ENCODE peak calls at places on chromosomes 1 and 21, in eight cellular contexts. One of them, this sample, is unnamed.

GRCh38 chr1:184595609-184596008 is 159.0 kb downstream of the EDEM3 start:
- DNase-seq in glutamatergic neuron: no peak
- DNase-seq in left ventricle myocardium inferior: no peak
- DNase-seq in A549: no peak
- DNase-seq in foreskin keratinocyte: peak; percentile 60
- DNase-seq in PC-3: peak; percentile 70
- DNase-seq in Calu3: no peak
- DNase-seq in suprapubic skin: no peak
- DNase-seq in this sample: no peak

GRCh38 chr1:220879090-220879508 is at the start of gene HLX:
- DNase-seq in glutamatergic neuron: peak; percentile 38
- DNase-seq in Calu3: peak; percentile 64
- DNase-seq in foreskin keratinocyte: no peak
- DNase-seq in left ventricle myocardium inferior: peak; percentile 93
- DNase-seq in A549: peak; percentile 98
- DNase-seq in PC-3: peak; percentile 96
- DNase-seq in suprapubic skin: peak; percentile 94
- DNase-seq in this sample: no peak

GRCh38 chr21:32356874-32357395 is 35.9 kb downstream of the URB1 start:
- DNase-seq in foreskin keratinocyte: no peak
- DNase-seq in A549: no peak
- DNase-seq in PC-3: no peak
- DNase-seq in glutamatergic neuron: no peak
- DNase-seq in left ventricle myocardium inferior: no peak
- DNase-seq in suprapubic skin: peak; percentile 31
- DNase-seq in Calu3: no peak
- DNase-seq in this sample: no peak

GRCh38 chr1:67194209-67194863 is 28.1 kb downstream of the IL23R start:
- DNase-seq in glutamatergic neuron: no peak
- DNase-seq in Calu3: no peak
- DNase-seq in suprapubic skin: no peak
- DNase-seq in left ventricle myocardium inferior: no peak
- DNase-seq in PC-3: no peak
- DNase-seq in foreskin keratinocyte: no peak
- DNase-seq in A549: no peak
- DNase-seq in this sample: no peak

GRCh38 chr1:116971965-116972675 is 29.4 kb upstream of the CD101 start:
- DNase-seq in glutamatergic neuron: peak; percentile 63
- DNase-seq in left ventricle myocardium inferior: no peak
- DNase-seq in PC-3: no peak
- DNase-seq in suprapubic skin: no peak
- DNase-seq in Calu3: no peak
- DNase-seq in A549: no peak
- DNase-seq in foreskin keratinocyte: peak; percentile 30
- DNase-seq in this sample: no peak

GRCh38 chr1:232131715-232132391 is 498.1 kb downstream of the SIPA1L2 start:
- DNase-seq in foreskin keratinocyte: no peak
- DNase-seq in A549: no peak
- DNase-seq in Calu3: no peak
- DNase-seq in glutamatergic neuron: no peak
- DNase-seq in left ventricle myocardium inferior: no peak
- DNase-seq in PC-3: no peak
- DNase-seq in suprapubic skin: no peak
- DNase-seq in this sample: no peak

GRCh38 chr1:222373831-222374603 is 173.9 kb downstream of the HHIPL2 start:
- DNase-seq in suprapubic skin: no peak
- DNase-seq in glutamatergic neuron: no peak
- DNase-seq in Calu3: no peak
- DNase-seq in left ventricle myocardium inferior: no peak
- DNase-seq in PC-3: no peak
- DNase-seq in A549: no peak
- DNase-seq in foreskin keratinocyte: no peak
- DNase-seq in this sample: no peak

GRCh38 chr1:119288751-119289150 is 79.8 kb upstream of the HAO2 start:
- DNase-seq in PC-3: no peak
- DNase-seq in glutamatergic neuron: no peak
- DNase-seq in suprapubic skin: no peak
- DNase-seq in left ventricle myocardium inferior: no peak
- DNase-seq in foreskin keratinocyte: no peak
- DNase-seq in Calu3: no peak
- DNase-seq in A549: no peak
- DNase-seq in this sample: no peak

GRCh38 chr21:33267250-33267649 is 1.1 kb downstream of the IL10RB start:
- DNase-seq in left ventricle myocardium inferior: no peak
- DNase-seq in glutamatergic neuron: no peak
- DNase-seq in foreskin keratinocyte: no peak
- DNase-seq in PC-3: no peak
- DNase-seq in Calu3: no peak
- DNase-seq in A549: no peak
- DNase-seq in suprapubic skin: no peak
- DNase-seq in this sample: no peak

GRCh38 chr1:16023050-16023653 is 1.3 kb downstream of the CLCNKA start:
- DNase-seq in suprapubic skin: no peak
- DNase-seq in glutamatergic neuron: no peak
- DNase-seq in A549: no peak
- DNase-seq in foreskin keratinocyte: no peak
- DNase-seq in Calu3: no peak
- DNase-seq in PC-3: no peak
- DNase-seq in left ventricle myocardium inferior: no peak
- DNase-seq in this sample: no peak

GRCh38 chr1:202283991-202284390 is 57.7 kb downstream of the UBE2T start:
- DNase-seq in foreskin keratinocyte: peak; percentile 87
- DNase-seq in left ventricle myocardium inferior: no peak
- DNase-seq in PC-3: peak; percentile 85
- DNase-seq in Calu3: no peak
- DNase-seq in glutamatergic neuron: no peak
- DNase-seq in A549: peak; percentile 64
- DNase-seq in suprapubic skin: no peak
- DNase-seq in this sample: no peak

GRCh38 chr1:29879217-29879616 is 642.9 kb downstream of the PTPRU start:
- DNase-seq in foreskin keratinocyte: no peak
- DNase-seq in glutamatergic neuron: no peak
- DNase-seq in A549: no peak
- DNase-seq in PC-3: no peak
- DNase-seq in Calu3: no peak
- DNase-seq in left ventricle myocardium inferior: no peak
- DNase-seq in suprapubic skin: no peak
- DNase-seq in this sample: no peak

GRCh38 chr1:207327994-207328393 is 6.5 kb downstream of the CD55 start:
- DNase-seq in foreskin keratinocyte: no peak
- DNase-seq in Calu3: no peak
- DNase-seq in left ventricle myocardium inferior: no peak
- DNase-seq in A549: no peak
- DNase-seq in suprapubic skin: no peak
- DNase-seq in glutamatergic neuron: no peak
- DNase-seq in PC-3: peak; percentile 52
- DNase-seq in this sample: no peak

DNA sequence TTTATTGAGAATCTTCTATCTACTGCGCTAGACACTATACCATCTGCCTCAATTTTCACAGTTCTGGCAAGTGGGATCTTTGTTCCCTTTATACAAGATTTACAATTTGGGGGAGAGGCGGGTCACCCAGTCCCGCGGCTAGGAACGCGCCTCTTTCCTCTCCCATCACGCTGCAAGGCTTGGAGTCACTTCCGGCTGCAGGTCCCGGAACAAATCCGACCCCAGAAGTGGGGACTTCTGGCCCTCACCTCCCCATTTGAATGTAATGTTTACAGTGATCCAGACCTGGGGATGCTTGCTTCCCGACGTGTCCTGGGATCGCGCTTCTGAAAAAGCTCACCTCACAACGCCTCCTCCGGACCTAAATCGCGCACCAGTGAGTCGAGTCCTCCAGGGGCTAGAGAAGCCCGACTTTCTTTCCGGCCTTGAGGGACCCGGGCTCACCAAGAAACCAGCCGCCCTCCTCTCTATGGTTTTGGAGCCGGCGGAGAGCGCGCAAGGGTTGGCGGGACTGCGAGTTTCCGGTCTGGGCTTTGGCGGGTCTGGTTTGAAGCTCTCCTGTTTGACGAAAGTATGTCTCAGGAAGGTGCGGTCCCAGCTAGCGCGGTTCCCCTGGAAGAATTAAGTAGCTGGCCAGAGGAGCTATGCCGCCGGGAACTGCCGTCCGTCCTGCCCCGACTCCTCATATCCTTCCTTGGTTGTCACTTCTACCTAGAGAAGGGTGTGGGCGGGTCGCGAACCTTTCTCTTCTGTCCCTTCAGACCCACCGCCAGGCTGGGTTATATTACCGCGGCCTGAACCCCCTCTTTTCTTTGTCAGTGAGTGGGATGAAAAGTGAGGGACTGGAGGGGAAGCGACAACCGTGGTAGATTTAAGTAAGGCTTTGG is at the start of gene METTL18:
- DNase-seq in suprapubic skin: peak; percentile 95
- DNase-seq in Calu3: peak; percentile 94
- DNase-seq in foreskin keratinocyte: peak; percentile 87
- DNase-seq in glutamatergic neuron: peak; percentile 89
- DNase-seq in A549: peak; percentile 93
- DNase-seq in left ventricle myocardium inferior: peak; percentile 89
- DNase-seq in PC-3: peak; percentile 98
- DNase-seq in this sample: peak; percentile 93
- TF ChIP-seq CTCF in suprapubic skin: no peak
- TF ChIP-seq CTCF in Calu3: no peak
- TF ChIP-seq CTCF in foreskin keratinocyte: no peak
- TF ChIP-seq CTCF in glutamatergic neuron: no peak
- TF ChIP-seq CTCF in A549: no peak
- TF ChIP-seq CTCF in left ventricle myocardium inferior: peak; percentile 18
- TF ChIP-seq CTCF in PC-3: no peak
- TF ChIP-seq CTCF in this sample: no peak

GRCh38 chr1:24934300-24935195 is 4.5 kb upstream of the RUNX3 start:
- DNase-seq in suprapubic skin: no peak
- DNase-seq in glutamatergic neuron: no peak
- DNase-seq in Calu3: no peak
- DNase-seq in foreskin keratinocyte: no peak
- DNase-seq in A549: no peak
- DNase-seq in left ventricle myocardium inferior: no peak
- DNase-seq in PC-3: no peak
- DNase-seq in this sample: no peak
- TF ChIP-seq CTCF in suprapubic skin: no peak
- TF ChIP-seq CTCF in glutamatergic neuron: no peak
- TF ChIP-seq CTCF in Calu3: no peak
- TF ChIP-seq CTCF in foreskin keratinocyte: peak; percentile 31
- TF ChIP-seq CTCF in A549: no peak
- TF ChIP-seq CTCF in left ventricle myocardium inferior: no peak
- TF ChIP-seq CTCF in PC-3: no peak
- TF ChIP-seq CTCF in this sample: no peak

DNA sequence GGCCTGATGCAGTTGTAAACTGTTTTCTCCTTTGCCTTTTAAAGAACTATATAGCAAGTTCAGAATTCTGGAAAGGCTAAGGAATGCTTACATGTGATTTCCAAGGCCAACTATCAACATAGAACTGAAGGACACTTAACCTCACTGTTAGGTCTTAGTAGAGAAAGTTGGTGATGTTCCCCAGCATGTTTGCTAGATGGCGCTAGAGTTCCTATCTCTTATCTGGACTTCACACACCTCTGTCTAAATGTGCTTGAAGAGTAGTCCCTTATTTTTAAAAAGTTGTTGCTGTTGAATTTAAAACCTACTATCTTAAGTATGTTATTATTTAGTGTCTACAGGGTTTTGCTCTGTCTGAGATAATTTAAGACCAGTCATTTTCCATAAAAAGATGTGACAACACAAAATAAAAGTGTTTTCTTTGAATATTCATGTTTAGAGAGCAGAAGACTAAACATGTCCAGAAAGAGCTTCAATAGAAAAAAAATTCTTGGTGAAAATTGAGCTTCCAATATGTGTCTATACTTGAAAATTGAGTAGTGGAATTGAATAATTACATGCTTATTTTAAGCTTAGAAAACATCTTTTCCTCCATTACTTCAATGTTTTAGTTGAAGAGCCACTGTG is 237.3 kb downstream of the S1PR1 start:
- DNase-seq in foreskin keratinocyte: no peak
- DNase-seq in suprapubic skin: no peak
- DNase-seq in Calu3: peak; percentile 2
- DNase-seq in A549: no peak
- DNase-seq in glutamatergic neuron: no peak
- DNase-seq in left ventricle myocardium inferior: no peak
- DNase-seq in PC-3: peak; percentile 33
- DNase-seq in this sample: no peak
- TF ChIP-seq CTCF in foreskin keratinocyte: peak; percentile 62
- TF ChIP-seq CTCF in suprapubic skin: no peak
- TF ChIP-seq CTCF in Calu3: no peak
- TF ChIP-seq CTCF in A549: no peak
- TF ChIP-seq CTCF in glutamatergic neuron: peak; percentile 62
- TF ChIP-seq CTCF in left ventricle myocardium inferior: peak; percentile 40
- TF ChIP-seq CTCF in PC-3: peak; percentile 65
- TF ChIP-seq CTCF in this sample: peak; percentile 48

GRCh38 chr1:46340404-46341221 is at the start of gene NSUN4:
- DNase-seq in left ventricle myocardium inferior: peak; percentile 92
- DNase-seq in A549: peak; percentile 81
- DNase-seq in suprapubic skin: peak; percentile 97
- DNase-seq in glutamatergic neuron: peak; percentile 86
- DNase-seq in Calu3: peak; percentile 90
- DNase-seq in foreskin keratinocyte: peak; percentile 85
- DNase-seq in PC-3: peak; percentile 91
- DNase-seq in this sample: peak; percentile 95
- TF ChIP-seq CTCF in left ventricle myocardium inferior: peak; percentile 71
- TF ChIP-seq CTCF in A549: peak; percentile 55
- TF ChIP-seq CTCF in suprapubic skin: peak; percentile 68
- TF ChIP-seq CTCF in glutamatergic neuron: peak; percentile 50
- TF ChIP-seq CTCF in Calu3: peak; percentile 74
- TF ChIP-seq CTCF in foreskin keratinocyte: peak; percentile 88
- TF ChIP-seq CTCF in PC-3: peak; percentile 84
- TF ChIP-seq CTCF in this sample: peak; percentile 87

DNA sequence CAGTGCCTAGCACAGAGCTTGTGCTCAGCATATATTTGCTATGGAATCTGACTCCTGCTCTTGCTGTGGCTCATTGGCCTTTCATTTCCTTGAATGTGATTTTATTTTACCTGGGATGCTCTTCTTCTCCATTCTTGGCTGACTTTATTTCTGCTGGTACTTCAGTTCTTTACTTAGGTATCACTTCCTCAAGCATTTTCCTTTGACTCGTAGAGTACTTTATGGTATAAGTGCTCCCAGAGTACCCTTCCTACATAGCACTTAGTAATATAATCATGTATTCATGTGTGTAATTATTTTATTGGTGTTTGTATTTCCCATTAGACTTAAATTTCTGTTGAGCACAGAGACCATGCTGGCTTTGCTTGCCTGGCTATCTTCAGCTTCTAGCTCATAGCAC is 112.0 kb downstream of the NEK7 start:
- DNase-seq in A549: no peak
- DNase-seq in PC-3: no peak
- DNase-seq in Calu3: no peak
- DNase-seq in left ventricle myocardium inferior: no peak
- DNase-seq in foreskin keratinocyte: no peak
- DNase-seq in suprapubic skin: no peak
- DNase-seq in glutamatergic neuron: no peak
- DNase-seq in this sample: no peak
- TF ChIP-seq CTCF in A549: no peak
- TF ChIP-seq CTCF in PC-3: no peak
- TF ChIP-seq CTCF in Calu3: no peak
- TF ChIP-seq CTCF in left ventricle myocardium inferior: no peak
- TF ChIP-seq CTCF in foreskin keratinocyte: no peak
- TF ChIP-seq CTCF in suprapubic skin: no peak
- TF ChIP-seq CTCF in glutamatergic neuron: no peak
- TF ChIP-seq CTCF in this sample: no peak